ENCODE peak calls at places on chromosomes 1 and 21, in five cellular contexts. W, H, A, Z and B are unnamed samples.

GRCh38 chr1:188295157-188295556 is 1466.4 kb downstream of the PLA2G4A start:
- DNase-seq in W (no peak), H (no peak), A (no peak), Z (no peak), B (no peak)

GRCh38 chr21:45532826-45533730 is 9.2 kb downstream of the SLC19A1 start:
- DNase-seq in W (peak), H (no peak), A (no peak), Z (peak), B (no peak)

GRCh38 chr1:57254006-57254405 is 169.9 kb downstream of the DAB1 start:
- DNase-seq in W (no peak), H (no peak), A (no peak), Z (no peak), B (no peak)

GRCh38 chr1:160161965-160162705 is 10.7 kb downstream of the ATP1A4 start:
- DNase-seq in W (peak), H (no peak), A (no peak), Z (no peak), B (no peak)

GRCh38 chr1:230067441-230067870 is 418 bp downstream of the GALNT2 start:
- DNase-seq in W (peak), H (no peak), A (no peak), Z (peak), B (peak)

GRCh38 chr1:204115128-204115527 is 36.7 kb downstream of the ETNK2 start:
- DNase-seq in W (no peak), H (no peak), A (no peak), Z (no peak), B (no peak)

GRCh38 chr1:54571803-54572202 is 23.8 kb downstream of the ACOT11 start:
- DNase-seq in W (peak), H (no peak), A (no peak), Z (peak), B (no peak)

GRCh38 chr21:39048064-39048463 is 135.2 kb downstream of the PSMG1 start:
- DNase-seq in W (peak), H (no peak), A (no peak), Z (peak), B (no peak)

GRCh38 chr1:81670286-81670685 is 130.4 kb upstream of the ADGRL2 start:
- DNase-seq in W (no peak), H (no peak), A (no peak), Z (peak), B (peak)

GRCh38 chr1:197915797-197916686 is 1.1 kb upstream of the LHX9 start:
- DNase-seq in W (peak), H (no peak), A (no peak), Z (peak), B (peak)

GRCh38 chr1:185045793-185046441 is 559 bp downstream of the RNF2 start:
- DNase-seq in W (peak), H (peak), A (no peak), Z (no peak), B (peak)

GRCh38 chr1:10803971-10804820 is 7.8 kb upstream of the CASZ1 start:
- DNase-seq in W (no peak), H (no peak), A (no peak), Z (peak), B (no peak)

GRCh38 chr1:22903113-22903512 is 69.6 kb downstream of the LACTBL1 start:
- DNase-seq in W (no peak), H (no peak), A (no peak), Z (no peak), B (no peak)

GRCh38 chr1:202316186-202316585 is 25.6 kb downstream of the UBE2T start:
- DNase-seq in W (no peak), H (no peak), A (no peak), Z (no peak), B (no peak)

GRCh38 chr1:240190881-240191385 is 99.2 kb downstream of the FMN2 start:
- DNase-seq in W (no peak), H (no peak), A (no peak), Z (no peak), B (peak)

GRCh38 chr21:39373634-39374033 is 24.7 kb upstream of the HMGN1 start:
- DNase-seq in W (no peak), H (no peak), A (no peak), Z (no peak), B (peak)

GRCh38 chr1:1825217-1825616 is 46.9 kb upstream of the NADK start:
- DNase-seq in W (no peak), H (no peak), A (no peak), Z (no peak), B (no peak)

GRCh38 chr1:45335732-45336365 is 4.1 kb upstream of the TOE1 start:
- DNase-seq in W (no peak), H (no peak), A (no peak), Z (no peak), B (no peak)

GRCh38 chr1:201214461-201214860 is 23.8 kb downstream of the IGFN1 start:
- DNase-seq in W (peak), H (no peak), A (no peak), Z (no peak), B (no peak)

GRCh38 chr21:33973268-33973667 is 57.7 kb upstream of the ATP5PO start:
- DNase-seq in W (no peak), H (no peak), A (no peak), Z (no peak), B (no peak)

GRCh38 chr1:204448321-204448964 is 36.8 kb upstream of the PPP1R15B start:
- DNase-seq in W (no peak), H (no peak), A (no peak), Z (peak), B (no peak)

GRCh38 chr1:156908541-156908940 is 11.9 kb upstream of the LRRC71 start:
- DNase-seq in W (no peak), H (no peak), A (no peak), Z (no peak), B (no peak)

GRCh38 chr1:210170220-210170619 is 62.4 kb upstream of the SERTAD4 start:
- DNase-seq in W (no peak), H (no peak), A (no peak), Z (no peak), B (no peak)

GRCh38 chr1:80048706-80049105 is 1042.2 kb upstream of the ADGRL4 start:
- DNase-seq in W (no peak), H (no peak), A (no peak), Z (no peak), B (no peak)

GRCh38 chr21:44900559-44901251 is 20.0 kb downstream of the ITGB2 start:
- DNase-seq in W (peak), H (no peak), A (no peak), Z (peak), B (no peak)

GRCh38 chr1:68973459-68974244 is 476.8 kb upstream of the DEPDC1 start:
- DNase-seq in W (no peak), H (no peak), A (no peak), Z (no peak), B (no peak)

GRCh38 chr1:246280551-246280950 is 226.5 kb downstream of the SMYD3 start:
- DNase-seq in W (no peak), H (no peak), A (no peak), Z (no peak), B (no peak)

GRCh38 chr1:95010158-95010557 is 62.6 kb downstream of the ALG14 start:
- DNase-seq in W (no peak), H (no peak), A (no peak), Z (no peak), B (no peak)

GRCh38 chr21:44548922-44549321 is 2.4 kb downstream of the KRTAP10-2 start:
- DNase-seq in W (no peak), H (no peak), A (no peak), Z (no peak), B (no peak)

GRCh38 chr1:18901147-18901951 is 1.0 kb downstream of the ALDH4A1 start:
- DNase-seq in W (no peak), H (no peak), A (no peak), Z (no peak), B (no peak)

GRCh38 chr21:39444406-39445145 is 1.0 kb downstream of the LCA5L start:
- DNase-seq in W (no peak), H (no peak), A (no peak), Z (no peak), B (peak)

GRCh38 chr21:42974832-42975820 is 764 bp downstream of the PKNOX1 start:
- DNase-seq in W (peak), H (peak), A (peak), Z (peak), B (peak)

GRCh38 chr1:65083263-65083896 is 64.6 kb upstream of the AK4 start:
- DNase-seq in W (no peak), H (no peak), A (no peak), Z (no peak), B (no peak)

GRCh38 chr1:208149776-208150514 is 94.2 kb downstream of the PLXNA2 start:
- DNase-seq in W (no peak), H (no peak), A (no peak), Z (no peak), B (no peak)

GRCh38 chr1:41662656-41663437 is 178.4 kb upstream of the EDN2 start:
- DNase-seq in W (peak), H (peak), A (no peak), Z (peak), B (peak)

GRCh38 chr1:212775241-212775640 is 16.3 kb downstream of the NSL1 start:
- DNase-seq in W (no peak), H (no peak), A (no peak), Z (no peak), B (no peak)

GRCh38 chr1:12153181-12153785 is 13.5 kb upstream of the TNFRSF1B start:
- DNase-seq in W (no peak), H (no peak), A (no peak), Z (no peak), B (peak)